ENCODE peak calls at places on chromosomes 6 and 20, in ten cellular contexts. One of them, this sample, is unnamed.

GRCh38 chr20:1900321-1900791 is 5.1 kb downstream of the SIRPA start:
- DNase-seq in kidney epithelial cell: peak; percentile 65
- DNase-seq in brain microvascular endothelial cell: peak; percentile 68
- DNase-seq in AG09319: peak; percentile 44
- DNase-seq in lower leg skin: no peak
- DNase-seq in cardiac muscle cell: peak; percentile 84
- DNase-seq in BE2C: peak; percentile 64
- DNase-seq in progenitor cell of endocrine pancreas: peak; percentile 41
- DNase-seq in ovary: peak; percentile 47
- DNase-seq in left ventricle myocardium inferior: peak; percentile 30
- DNase-seq in this sample: peak; percentile 75

GRCh38 chr20:16405254-16405653 is 168.0 kb downstream of the KIF16B start:
- DNase-seq in kidney epithelial cell: no peak
- DNase-seq in brain microvascular endothelial cell: no peak
- DNase-seq in AG09319: no peak
- DNase-seq in lower leg skin: no peak
- DNase-seq in cardiac muscle cell: no peak
- DNase-seq in BE2C: no peak
- DNase-seq in progenitor cell of endocrine pancreas: no peak
- DNase-seq in ovary: no peak
- DNase-seq in left ventricle myocardium inferior: no peak
- DNase-seq in this sample: no peak

GRCh38 chr6:52253494-52253893 is 9.2 kb upstream of the IL17F start:
- DNase-seq in kidney epithelial cell: no peak
- DNase-seq in brain microvascular endothelial cell: no peak
- DNase-seq in AG09319: peak; percentile 11
- DNase-seq in lower leg skin: no peak
- DNase-seq in cardiac muscle cell: no peak
- DNase-seq in BE2C: no peak
- DNase-seq in progenitor cell of endocrine pancreas: no peak
- DNase-seq in ovary: no peak
- DNase-seq in left ventricle myocardium inferior: no peak
- DNase-seq in this sample: no peak

GRCh38 chr20:57648878-57649616 is 28.8 kb upstream of the ZBP1 start:
- DNase-seq in kidney epithelial cell: no peak
- DNase-seq in brain microvascular endothelial cell: no peak
- DNase-seq in AG09319: no peak
- DNase-seq in lower leg skin: no peak
- DNase-seq in cardiac muscle cell: no peak
- DNase-seq in BE2C: no peak
- DNase-seq in progenitor cell of endocrine pancreas: no peak
- DNase-seq in ovary: no peak
- DNase-seq in left ventricle myocardium inferior: no peak
- DNase-seq in this sample: no peak

GRCh38 chr6:63816979-63817436 is 181.4 kb downstream of the PHF3 start:
- DNase-seq in kidney epithelial cell: no peak
- DNase-seq in brain microvascular endothelial cell: no peak
- DNase-seq in AG09319: no peak
- DNase-seq in lower leg skin: no peak
- DNase-seq in cardiac muscle cell: peak; percentile 55
- DNase-seq in BE2C: peak; percentile 69
- DNase-seq in progenitor cell of endocrine pancreas: no peak
- DNase-seq in ovary: no peak
- DNase-seq in left ventricle myocardium inferior: no peak
- DNase-seq in this sample: no peak

GRCh38 chr20:25065044-25065624 is 7.2 kb upstream of the ACSS1 start:
- DNase-seq in kidney epithelial cell: no peak
- DNase-seq in brain microvascular endothelial cell: no peak
- DNase-seq in AG09319: no peak
- DNase-seq in lower leg skin: no peak
- DNase-seq in cardiac muscle cell: no peak
- DNase-seq in BE2C: no peak
- DNase-seq in progenitor cell of endocrine pancreas: no peak
- DNase-seq in ovary: no peak
- DNase-seq in left ventricle myocardium inferior: no peak
- DNase-seq in this sample: no peak

GRCh38 chr6:23505021-23505420 is 621.0 kb upstream of the NRSN1 start:
- DNase-seq in kidney epithelial cell: no peak
- DNase-seq in brain microvascular endothelial cell: peak; percentile 29
- DNase-seq in AG09319: peak; percentile 35
- DNase-seq in lower leg skin: no peak
- DNase-seq in cardiac muscle cell: peak; percentile 24
- DNase-seq in BE2C: no peak
- DNase-seq in progenitor cell of endocrine pancreas: no peak
- DNase-seq in ovary: no peak
- DNase-seq in left ventricle myocardium inferior: no peak
- DNase-seq in this sample: no peak

GRCh38 chr20:13213335-13213734 is 7.7 kb upstream of the ISM1 start:
- DNase-seq in kidney epithelial cell: no peak
- DNase-seq in brain microvascular endothelial cell: no peak
- DNase-seq in AG09319: no peak
- DNase-seq in lower leg skin: no peak
- DNase-seq in cardiac muscle cell: no peak
- DNase-seq in BE2C: no peak
- DNase-seq in progenitor cell of endocrine pancreas: no peak
- DNase-seq in ovary: no peak
- DNase-seq in left ventricle myocardium inferior: no peak
- DNase-seq in this sample: no peak

GRCh38 chr6:83464741-83465140 is 33.9 kb upstream of the ME1 start:
- DNase-seq in kidney epithelial cell: no peak
- DNase-seq in brain microvascular endothelial cell: no peak
- DNase-seq in AG09319: no peak
- DNase-seq in lower leg skin: no peak
- DNase-seq in cardiac muscle cell: no peak
- DNase-seq in BE2C: no peak
- DNase-seq in progenitor cell of endocrine pancreas: no peak
- DNase-seq in ovary: no peak
- DNase-seq in left ventricle myocardium inferior: no peak
- DNase-seq in this sample: no peak

GRCh38 chr20:57890254-57890800 is 180.5 kb upstream of the PMEPA1 start:
- DNase-seq in kidney epithelial cell: no peak
- DNase-seq in brain microvascular endothelial cell: no peak
- DNase-seq in AG09319: no peak
- DNase-seq in lower leg skin: no peak
- DNase-seq in cardiac muscle cell: no peak
- DNase-seq in BE2C: no peak
- DNase-seq in progenitor cell of endocrine pancreas: no peak
- DNase-seq in ovary: no peak
- DNase-seq in left ventricle myocardium inferior: no peak
- DNase-seq in this sample: no peak

GRCh38 chr20:2874456-2874855 is 1.2 kb downstream of the PTPRA start:
- DNase-seq in kidney epithelial cell: no peak
- DNase-seq in brain microvascular endothelial cell: no peak
- DNase-seq in AG09319: no peak
- DNase-seq in lower leg skin: no peak
- DNase-seq in cardiac muscle cell: peak; percentile 7
- DNase-seq in BE2C: no peak
- DNase-seq in progenitor cell of endocrine pancreas: no peak
- DNase-seq in ovary: no peak
- DNase-seq in left ventricle myocardium inferior: no peak
- DNase-seq in this sample: peak; percentile 12

GRCh38 chr6:122116912-122117663 is 282.4 kb upstream of the HSF2 start:
- DNase-seq in kidney epithelial cell: no peak
- DNase-seq in brain microvascular endothelial cell: no peak
- DNase-seq in AG09319: no peak
- DNase-seq in lower leg skin: no peak
- DNase-seq in cardiac muscle cell: no peak
- DNase-seq in BE2C: no peak
- DNase-seq in progenitor cell of endocrine pancreas: no peak
- DNase-seq in ovary: no peak
- DNase-seq in left ventricle myocardium inferior: no peak
- DNase-seq in this sample: no peak

GRCh38 chr6:31086788-31087440 is 25.5 kb downstream of the C6orf15 start:
- DNase-seq in kidney epithelial cell: peak; percentile 34
- DNase-seq in brain microvascular endothelial cell: peak; percentile 82
- DNase-seq in AG09319: no peak
- DNase-seq in lower leg skin: no peak
- DNase-seq in cardiac muscle cell: peak; percentile 52
- DNase-seq in BE2C: no peak
- DNase-seq in progenitor cell of endocrine pancreas: no peak
- DNase-seq in ovary: no peak
- DNase-seq in left ventricle myocardium inferior: no peak
- DNase-seq in this sample: peak; percentile 66

GRCh38 chr20:19849341-19850189 is 91.5 kb downstream of the RIN2 start:
- DNase-seq in kidney epithelial cell: no peak
- DNase-seq in brain microvascular endothelial cell: no peak
- DNase-seq in AG09319: no peak
- DNase-seq in lower leg skin: no peak
- DNase-seq in cardiac muscle cell: peak; percentile 69
- DNase-seq in BE2C: no peak
- DNase-seq in progenitor cell of endocrine pancreas: no peak
- DNase-seq in ovary: no peak
- DNase-seq in left ventricle myocardium inferior: no peak
- DNase-seq in this sample: peak; percentile 50

GRCh38 chr20:38581013-38581412 is at the start of gene ADIG:
- DNase-seq in kidney epithelial cell: no peak
- DNase-seq in brain microvascular endothelial cell: no peak
- DNase-seq in AG09319: no peak
- DNase-seq in lower leg skin: no peak
- DNase-seq in cardiac muscle cell: no peak
- DNase-seq in BE2C: peak; percentile 60
- DNase-seq in progenitor cell of endocrine pancreas: no peak
- DNase-seq in ovary: no peak
- DNase-seq in left ventricle myocardium inferior: peak; percentile 60
- DNase-seq in this sample: no peak

GRCh38 chr6:72132851-72133250 is 246.5 kb downstream of the RIMS1 start:
- DNase-seq in kidney epithelial cell: peak; percentile 2
- DNase-seq in brain microvascular endothelial cell: no peak
- DNase-seq in AG09319: no peak
- DNase-seq in lower leg skin: no peak
- DNase-seq in cardiac muscle cell: no peak
- DNase-seq in BE2C: peak; percentile 60
- DNase-seq in progenitor cell of endocrine pancreas: no peak
- DNase-seq in ovary: no peak
- DNase-seq in left ventricle myocardium inferior: no peak
- DNase-seq in this sample: no peak

GRCh38 chr20:17910828-17911294 is 57.7 kb downstream of the SNX5 start:
- DNase-seq in kidney epithelial cell: peak; percentile 63
- DNase-seq in brain microvascular endothelial cell: peak; percentile 89
- DNase-seq in AG09319: peak; percentile 90
- DNase-seq in lower leg skin: peak; percentile 60
- DNase-seq in cardiac muscle cell: peak; percentile 95
- DNase-seq in BE2C: no peak
- DNase-seq in progenitor cell of endocrine pancreas: no peak
- DNase-seq in ovary: no peak
- DNase-seq in left ventricle myocardium inferior: peak; percentile 27
- DNase-seq in this sample: peak; percentile 91

DNA sequence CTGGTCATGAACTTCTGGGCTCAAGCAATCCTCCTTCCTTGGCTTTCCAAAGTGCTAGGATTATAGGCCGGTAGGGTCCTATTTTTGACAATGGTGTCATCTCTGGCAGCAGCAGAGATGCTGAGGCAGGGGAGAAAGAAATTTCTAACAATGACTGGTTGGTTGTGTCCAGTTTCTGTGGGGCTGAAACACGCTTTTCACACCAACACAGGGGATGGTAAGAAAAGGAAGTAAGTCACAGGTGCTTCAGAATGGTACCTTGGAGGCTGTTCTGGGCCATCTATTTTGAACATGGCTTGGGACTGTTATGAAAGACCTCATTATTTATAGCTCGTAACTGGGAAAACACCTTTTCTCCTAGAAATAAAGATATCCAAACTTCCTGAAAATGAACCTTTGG is 72.6 kb downstream of the GJA10 start:
- DNase-seq in kidney epithelial cell: no peak
- DNase-seq in brain microvascular endothelial cell: no peak
- DNase-seq in AG09319: no peak
- DNase-seq in lower leg skin: no peak
- DNase-seq in cardiac muscle cell: no peak
- DNase-seq in BE2C: no peak
- DNase-seq in progenitor cell of endocrine pancreas: no peak
- DNase-seq in ovary: no peak
- DNase-seq in left ventricle myocardium inferior: no peak
- DNase-seq in this sample: no peak
- TF ChIP-seq CTCF in kidney epithelial cell: no peak
- TF ChIP-seq CTCF in brain microvascular endothelial cell: no peak
- TF ChIP-seq CTCF in AG09319: no peak
- TF ChIP-seq CTCF in lower leg skin: no peak
- TF ChIP-seq CTCF in cardiac muscle cell: no peak
- TF ChIP-seq CTCF in BE2C: no peak
- TF ChIP-seq CTCF in progenitor cell of endocrine pancreas: no peak
- TF ChIP-seq CTCF in ovary: no peak
- TF ChIP-seq CTCF in left ventricle myocardium inferior: no peak
- TF ChIP-seq CTCF in this sample: no peak

DNA sequence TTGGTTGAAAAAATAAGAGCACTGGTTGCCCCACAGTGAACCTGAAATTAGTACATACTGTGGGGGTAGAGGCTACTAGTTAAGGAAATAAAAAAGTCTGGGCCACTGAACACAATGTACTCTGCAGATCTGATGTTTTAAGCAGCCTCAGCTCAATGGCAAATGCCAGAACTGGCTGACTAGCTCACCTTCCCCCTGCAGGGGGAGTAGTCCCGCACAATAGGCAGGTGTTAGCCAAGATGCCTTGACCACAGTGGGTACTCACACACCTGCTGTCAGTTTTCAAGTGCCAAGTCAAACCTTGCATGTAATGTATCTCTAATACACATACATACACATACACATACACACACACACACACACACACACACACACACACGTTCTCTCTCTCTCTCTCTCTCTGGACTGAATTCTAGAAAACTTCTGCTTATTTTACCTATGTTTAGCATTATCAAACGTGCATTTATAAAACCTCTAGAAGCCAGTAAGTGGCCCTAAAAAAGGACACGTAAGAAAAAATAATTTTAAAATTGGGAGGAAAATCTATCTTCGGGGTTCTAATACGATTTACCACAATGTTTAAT is 36.1 kb downstream of the GMDS start:
- DNase-seq in kidney epithelial cell: no peak
- DNase-seq in brain microvascular endothelial cell: peak; percentile 12
- DNase-seq in AG09319: no peak
- DNase-seq in lower leg skin: no peak
- DNase-seq in cardiac muscle cell: peak; percentile 39
- DNase-seq in BE2C: peak; percentile 52
- DNase-seq in progenitor cell of endocrine pancreas: peak; percentile 54
- DNase-seq in ovary: no peak
- DNase-seq in left ventricle myocardium inferior: no peak
- DNase-seq in this sample: peak; percentile 22
- TF ChIP-seq CTCF in kidney epithelial cell: peak; percentile 71
- TF ChIP-seq CTCF in brain microvascular endothelial cell: peak; percentile 87
- TF ChIP-seq CTCF in AG09319: peak; percentile 39
- TF ChIP-seq CTCF in lower leg skin: no peak
- TF ChIP-seq CTCF in cardiac muscle cell: peak; percentile 58
- TF ChIP-seq CTCF in BE2C: peak; percentile 74
- TF ChIP-seq CTCF in progenitor cell of endocrine pancreas: peak; percentile 78
- TF ChIP-seq CTCF in ovary: no peak
- TF ChIP-seq CTCF in left ventricle myocardium inferior: peak; percentile 54
- TF ChIP-seq CTCF in this sample: peak; percentile 69

GRCh38 chr20:62702886-62703852 is 5.5 kb upstream of the NTSR1 start:
- DNase-seq in kidney epithelial cell: peak; percentile 61
- DNase-seq in brain microvascular endothelial cell: peak; percentile 85
- DNase-seq in AG09319: peak; percentile 77
- DNase-seq in lower leg skin: peak; percentile 43
- DNase-seq in cardiac muscle cell: peak; percentile 74
- DNase-seq in BE2C: peak; percentile 73
- DNase-seq in progenitor cell of endocrine pancreas: no peak
- DNase-seq in ovary: no peak
- DNase-seq in left ventricle myocardium inferior: no peak
- DNase-seq in this sample: peak; percentile 86
- TF ChIP-seq CTCF in kidney epithelial cell: peak; percentile 19
- TF ChIP-seq CTCF in brain microvascular endothelial cell: peak; percentile 67
- TF ChIP-seq CTCF in AG09319: peak; percentile 43
- TF ChIP-seq CTCF in lower leg skin: no peak
- TF ChIP-seq CTCF in cardiac muscle cell: peak; percentile 36
- TF ChIP-seq CTCF in BE2C: peak; percentile 20
- TF ChIP-seq CTCF in progenitor cell of endocrine pancreas: no peak
- TF ChIP-seq CTCF in ovary: no peak
- TF ChIP-seq CTCF in left ventricle myocardium inferior: no peak
- TF ChIP-seq CTCF in this sample: peak; percentile 19

GRCh38 chr6:156942266-156942665 is 165.1 kb downstream of the ARID1B start:
- DNase-seq in kidney epithelial cell: no peak
- DNase-seq in brain microvascular endothelial cell: no peak
- DNase-seq in AG09319: no peak
- DNase-seq in lower leg skin: no peak
- DNase-seq in cardiac muscle cell: no peak
- DNase-seq in BE2C: no peak
- DNase-seq in progenitor cell of endocrine pancreas: no peak
- DNase-seq in ovary: no peak
- DNase-seq in left ventricle myocardium inferior: no peak
- DNase-seq in this sample: no peak
- TF ChIP-seq CTCF in kidney epithelial cell: no peak
- TF ChIP-seq CTCF in brain microvascular endothelial cell: peak; percentile 5
- TF ChIP-seq CTCF in AG09319: no peak
- TF ChIP-seq CTCF in lower leg skin: no peak
- TF ChIP-seq CTCF in cardiac muscle cell: no peak
- TF ChIP-seq CTCF in BE2C: peak; percentile 6
- TF ChIP-seq CTCF in progenitor cell of endocrine pancreas: no peak
- TF ChIP-seq CTCF in ovary: no peak
- TF ChIP-seq CTCF in left ventricle myocardium inferior: no peak
- TF ChIP-seq CTCF in this sample: no peak

This sample was measured in astrocyte of the spinal cord.